ENCODE peak calls at places on chromosomes 11 and 22, in nine cellular contexts. U is prostate gland, C is kidney, V is coronary artery, L is upper lobe of right lung, H is GM23338, B is HCT116, E is left lung, I is transverse colon. X is an unnamed sample.

GRCh38 chr11:34616830-34617504 is 3.9 kb upstream of the EHF start:
- DNase-seq in U (no peak), C (no peak), V (no peak), L (no peak), H (no peak), B (no peak), E (no peak), I (no peak), X (no peak)

GRCh38 chr11:83693279-83693992 is 407.3 kb upstream of the CCDC90B start:
- DNase-seq in U (no peak), C (no peak), V (no peak), L (no peak), H (peak; percentile 44), B (no peak), E (no peak), I (no peak), X (no peak)

GRCh38 chr11:61725632-61726280 is 26.7 kb upstream of the MYRF start:
- DNase-seq in U (no peak), C (no peak), V (no peak), L (no peak), H (no peak), B (no peak), E (no peak), I (no peak), X (peak; percentile 76)

GRCh38 chr22:37735054-37735453 is 38.2 kb downstream of the TRIOBP start:
- DNase-seq in U (no peak), C (no peak), V (no peak), L (peak; percentile 80), H (peak; percentile 76), B (no peak), E (no peak), I (no peak), X (no peak)

GRCh38 chr11:128246364-128247234 is 340.8 kb downstream of the ETS1 start:
- DNase-seq in U (no peak), C (no peak), V (no peak), L (no peak), H (no peak), B (no peak), E (no peak), I (no peak), X (peak; percentile 69)

GRCh38 chr22:20491346-20491745 is 4.2 kb downstream of the KLHL22 start:
- DNase-seq in U (no peak), C (peak; percentile 8), V (no peak), L (no peak), H (no peak), B (no peak), E (no peak), I (no peak), X (no peak)

GRCh38 chr22:27447316-27447715 is 354.2 kb downstream of the MN1 start:
- DNase-seq in U (no peak), C (no peak), V (no peak), L (no peak), H (no peak), B (no peak), E (no peak), I (no peak), X (no peak)

GRCh38 chr22:37892566-37893338 is 13.3 kb upstream of the MICALL1 start:
- DNase-seq in U (no peak), C (no peak), V (no peak), L (peak; percentile 74), H (no peak), B (no peak), E (peak; percentile 67), I (no peak), X (no peak)

GRCh38 chr11:25242928-25243327 is 746.1 kb downstream of the LUZP2 start:
- DNase-seq in U (no peak), C (no peak), V (no peak), L (no peak), H (no peak), B (no peak), E (no peak), I (no peak), X (peak; percentile 9)

GRCh38 chr11:116072776-116073175 is 568.6 kb upstream of the CADM1 start:
- DNase-seq in U (no peak), C (no peak), V (no peak), L (no peak), H (peak; percentile 73), B (no peak), E (no peak), I (no peak), X (no peak)

GRCh38 chr11:44286268-44286880 is 23.6 kb downstream of the ALX4 start:
- DNase-seq in U (no peak), C (no peak), V (no peak), L (no peak), H (peak; percentile 93), B (peak; percentile 43), E (peak; percentile 54), I (peak; percentile 41), X (no peak)

GRCh38 chr22:42651134-42651533 is 1.9 kb upstream of the CYB5R3 start:
- DNase-seq in U (no peak), C (no peak), V (no peak), L (no peak), H (peak; percentile 32), B (no peak), E (no peak), I (no peak), X (peak; percentile 18)

GRCh38 chr11:890794-891600 is 19.6 kb downstream of the CHID1 start:
- DNase-seq in U (no peak), C (no peak), V (no peak), L (no peak), H (no peak), B (no peak), E (no peak), I (no peak), X (no peak)
- H3K4me3 ChIP-seq in U (no peak overlapping the region), C (no peak overlapping the region), V (no peak overlapping the region), L (no peak overlapping the region), H (no peak overlapping the region), B (no peak overlapping the region), E (no peak overlapping the region), I (no peak overlapping the region), X (no peak overlapping the region)

GRCh38 chr11:82355313-82355823 is 378.3 kb downstream of the FAM181B start:
- DNase-seq in U (no peak), C (no peak), V (no peak), L (no peak), H (no peak), B (no peak), E (no peak), I (no peak), X (no peak)
- TF ChIP-seq CTCF in U (no peak), C (no peak), V (no peak), L (no peak), H (no peak), B (no peak), E (no peak), I (no peak), X (no peak)

DNA sequence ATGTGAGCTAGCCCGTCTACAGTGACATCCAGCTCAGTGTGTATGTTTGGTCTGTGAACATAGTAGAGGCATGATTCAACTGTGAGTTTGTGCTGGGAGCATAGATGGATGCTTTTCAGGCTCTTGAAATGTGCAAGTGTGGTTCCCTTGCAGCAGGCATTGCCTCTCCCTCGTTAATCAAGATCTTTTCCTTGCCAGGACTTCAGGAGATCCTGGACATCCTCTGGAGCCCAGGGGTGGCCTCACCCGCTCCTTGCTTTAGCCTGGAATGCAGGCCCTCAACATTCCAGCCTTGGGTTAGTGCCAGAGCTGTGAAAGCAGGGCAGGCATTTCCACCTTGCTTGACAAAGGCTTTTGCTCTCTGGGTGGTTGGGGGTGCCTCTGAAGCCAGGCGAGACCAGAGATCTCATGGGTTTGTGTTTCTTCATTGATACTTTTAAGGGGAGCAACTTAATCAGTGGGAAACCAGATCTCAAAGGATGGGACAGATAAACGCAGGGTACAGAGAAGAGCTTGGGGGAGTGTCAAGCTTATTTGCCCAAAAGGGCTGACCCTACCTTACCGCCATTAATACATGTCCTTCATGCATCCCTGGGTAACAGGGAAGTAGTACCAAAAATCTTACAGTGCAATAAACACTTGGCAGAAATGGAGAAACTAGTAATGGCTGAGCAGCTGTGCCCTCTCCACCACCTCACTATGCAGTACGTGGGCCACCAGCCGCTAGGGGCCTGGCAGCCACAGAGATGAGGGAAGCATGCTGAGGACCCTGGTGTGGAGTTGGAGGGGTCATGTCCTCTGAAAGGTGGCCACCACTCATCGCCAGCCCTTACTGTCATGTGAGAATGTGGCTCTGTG is 72.1 kb downstream of the PTPRJ start:
- DNase-seq in U (peak; percentile 84), C (peak; percentile 92), V (peak; percentile 46), L (peak; percentile 84), H (peak; percentile 82), B (peak; percentile 19), E (peak; percentile 78), I (peak; percentile 25), X (peak; percentile 58)
- H3K4me3 ChIP-seq in U (no peak overlapping the region), C (no peak overlapping the region), V (no peak overlapping the region), L (no peak overlapping the region), H (no peak overlapping the region), B (peak overlapping the region; percentile 30), E (no peak overlapping the region), I (no peak overlapping the region), X (no peak overlapping the region)

GRCh38 chr11:96393753-96394348 is 4.0 kb downstream of the JRKL start:
- DNase-seq in U (no peak), C (no peak), V (no peak), L (no peak), H (peak; percentile 68), B (peak; percentile 22), E (no peak), I (no peak), X (peak; percentile 61)
- TF ChIP-seq CTCF in U (peak; percentile 66), C (peak; percentile 81), V (peak; percentile 45), L (peak; percentile 73), H (peak; percentile 71), B (peak; percentile 51), E (peak; percentile 60), I (peak; percentile 60), X (peak; percentile 66)

DNA sequence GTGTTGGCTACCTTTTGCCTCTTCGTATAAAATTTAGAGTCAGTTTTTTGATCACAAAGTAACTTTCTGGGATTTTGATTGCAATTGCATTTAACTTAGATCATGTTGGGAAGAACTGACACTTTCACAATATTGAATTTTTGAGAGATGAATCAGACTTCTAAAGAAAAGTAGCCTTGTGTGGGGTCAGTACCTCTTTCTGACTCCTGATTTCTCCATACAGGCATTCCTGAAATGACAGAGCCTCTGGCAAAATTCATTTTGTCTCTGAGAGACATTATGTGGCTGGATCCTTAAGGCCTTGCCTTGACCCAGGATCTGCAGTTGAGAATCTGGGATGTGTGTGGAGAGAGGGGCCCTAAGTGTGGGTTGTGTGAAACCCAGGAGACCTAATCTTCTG is 37.8 kb downstream of the PPFIBP2 start:
- DNase-seq in U (no peak), C (no peak), V (no peak), L (no peak), H (no peak), B (no peak), E (no peak), I (no peak), X (no peak)
- H3K4me3 ChIP-seq in U (no peak overlapping the region), C (no peak overlapping the region), V (no peak overlapping the region), L (no peak overlapping the region), H (no peak overlapping the region), B (no peak overlapping the region), E (no peak overlapping the region), I (no peak overlapping the region), X (no peak overlapping the region)

DNA sequence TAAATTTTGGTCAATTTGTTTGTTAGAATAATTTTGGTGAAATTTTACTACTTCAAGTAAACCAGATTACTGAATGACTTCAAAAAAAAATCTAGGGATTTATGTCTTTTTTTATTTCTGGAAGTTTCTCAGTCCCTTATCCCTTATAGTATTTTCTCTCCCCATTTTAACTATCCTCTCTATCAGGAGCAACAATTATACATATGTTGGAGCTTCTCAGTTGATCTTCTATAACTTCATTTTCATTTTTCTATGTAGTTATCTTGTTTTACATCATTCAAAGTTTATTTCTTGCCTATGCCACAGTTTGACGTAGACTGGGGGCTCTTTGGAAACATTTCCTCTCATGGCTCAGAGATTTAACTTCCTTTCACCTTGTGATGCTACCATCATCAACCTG is 34.2 kb downstream of the NNMT start:
- DNase-seq in U (no peak), C (no peak), V (no peak), L (no peak), H (no peak), B (no peak), E (no peak), I (no peak), X (no peak)
- TF ChIP-seq CTCF in U (no peak), C (no peak), V (no peak), L (no peak), H (no peak), B (no peak), E (no peak), I (no peak), X (no peak)